ENCODE peak calls at places on chromosomes 6 and 20, in six cellular contexts. M, B, V, J, T and A are unnamed samples.

GRCh38 chr6:12782136-12782535 is 65.6 kb downstream of the PHACTR1 start:
- DNase-seq in V (no peak), J (no peak), B (no peak), M (no peak), T (no peak), A (no peak)

GRCh38 chr6:11275598-11275997 is 43.1 kb upstream of the NEDD9 start:
- DNase-seq in V (no peak), T (no peak), B (no peak), M (no peak), J (no peak), A (no peak)

GRCh38 chr20:62296724-62297448 is 5.9 kb upstream of the ADRM1 start:
- DNase-seq in J (no peak), B (no peak), M (no peak), V (no peak), T (no peak), A (no peak)

GRCh38 chr6:146859795-146860495 is 261.2 kb downstream of the ADGB start:
- DNase-seq in V (no peak), J (no peak), T (no peak), B (no peak), M (no peak), A (no peak)

GRCh38 chr6:119454694-119455093 is 105.1 kb upstream of the MAN1A1 start:
- DNase-seq in M (no peak), B (no peak), T (no peak), J (no peak), V (no peak), A (peak; percentile 66)

GRCh38 chr6:72421387-72421786 is 200.5 kb upstream of the KCNQ5 start:
- DNase-seq in M (peak; percentile 35), J (no peak), T (no peak), B (no peak), V (no peak), A (no peak)

GRCh38 chr6:20202070-20202658 is 10.1 kb downstream of the MBOAT1 start:
- DNase-seq in J (no peak), M (peak; percentile 56), B (peak; percentile 47), T (no peak), V (no peak), A (no peak)

GRCh38 chr6:7821426-7821825 is 89.2 kb downstream of the TXNDC5 start:
- DNase-seq in M (peak; percentile 19), B (no peak), V (no peak), T (no peak), J (no peak), A (no peak)

GRCh38 chr20:9280654-9281053 is 211.8 kb downstream of the PLCB4 start:
- DNase-seq in V (no peak), T (no peak), M (no peak), B (no peak), J (no peak), A (no peak)

GRCh38 chr20:13683833-13684232 is 45.1 kb upstream of the TASP1 start:
- DNase-seq in V (no peak), T (no peak), J (no peak), B (no peak), M (no peak), A (no peak)

GRCh38 chr6:169935348-169935718 is 183.9 kb downstream of the ERMARD start:
- DNase-seq in T (no peak), J (no peak), M (peak; percentile 79), V (no peak), B (no peak), A (no peak)

GRCh38 chr6:36850001-36850400 is 10.8 kb upstream of the CPNE5 start:
- DNase-seq in T (no peak), J (no peak), V (no peak), M (no peak), B (no peak), A (no peak)

GRCh38 chr6:47343631-47344421 is 34.1 kb upstream of the TNFRSF21 start:
- DNase-seq in T (no peak), M (no peak), J (no peak), B (no peak), V (no peak), A (no peak)

GRCh38 chr6:88168362-88168761 is 2.2 kb upstream of the CNR1 start:
- DNase-seq in J (no peak), V (no peak), B (no peak), M (peak; percentile 6), T (no peak), A (no peak)

GRCh38 chr20:34773726-34774125 is 51.7 kb downstream of the NCOA6 start:
- DNase-seq in B (no peak), T (no peak), V (no peak), J (no peak), M (no peak), A (no peak)

GRCh38 chr20:48463916-48464315 is 363.9 kb downstream of the PREX1 start:
- DNase-seq in V (no peak), J (no peak), B (no peak), T (no peak), M (no peak), A (peak; percentile 36)

GRCh38 chr20:47213960-47214359 is 142.5 kb downstream of the ZMYND8 start:
- DNase-seq in B (no peak), J (no peak), M (no peak), T (no peak), V (no peak), A (no peak)

GRCh38 chr6:63714091-63714490 is 78.5 kb downstream of the PHF3 start:
- DNase-seq in T (no peak), M (no peak), B (no peak), J (no peak), V (no peak), A (no peak)

GRCh38 chr20:5714261-5715041 is 35.8 kb upstream of the SHLD1 start:
- DNase-seq in B (no peak), M (no peak), J (peak; percentile 70), V (peak; percentile 62), T (peak; percentile 28), A (no peak)

GRCh38 chr6:7025861-7026260 is 81.9 kb upstream of the RREB1 start:
- DNase-seq in J (no peak), B (no peak), M (no peak), T (no peak), V (no peak), A (no peak)